ENCODE peak calls at places on chromosomes 3 and 15, in five cellular contexts. One of them, this sample, is unnamed.

GRCh38 chr3:186532641-186533072 is 11.5 kb downstream of the CRYGS start:
- DNase-seq in GM19239: no peak
- DNase-seq in GM03348: no peak
- DNase-seq in spleen: no peak
- DNase-seq in cerebellar cortex: no peak
- DNase-seq in this sample: no peak

GRCh38 chr15:74907277-74907870 is 723 bp upstream of the FAM219B start:
- DNase-seq in GM03348: no peak
- DNase-seq in spleen: peak; percentile 44
- DNase-seq in GM19239: no peak
- DNase-seq in cerebellar cortex: peak; percentile 52
- DNase-seq in this sample: no peak

GRCh38 chr3:25035511-25035910 is 392.6 kb upstream of the RARB start:
- DNase-seq in GM19239: no peak
- DNase-seq in spleen: no peak
- DNase-seq in GM03348: no peak
- DNase-seq in cerebellar cortex: no peak
- DNase-seq in this sample: no peak

GRCh38 chr3:46662771-46663551 is 30.5 kb downstream of the ALS2CL start:
- DNase-seq in GM19239: no peak
- DNase-seq in GM03348: peak; percentile 68
- DNase-seq in spleen: no peak
- DNase-seq in cerebellar cortex: no peak
- DNase-seq in this sample: no peak

GRCh38 chr3:141901914-141902313 is 25.5 kb downstream of the ATP1B3 start:
- DNase-seq in GM03348: no peak
- DNase-seq in cerebellar cortex: no peak
- DNase-seq in GM19239: no peak
- DNase-seq in spleen: no peak
- DNase-seq in this sample: no peak

GRCh38 chr15:28017423-28017924 is 81.6 kb downstream of the OCA2 start:
- DNase-seq in GM19239: no peak
- DNase-seq in cerebellar cortex: peak; percentile 48
- DNase-seq in GM03348: no peak
- DNase-seq in spleen: no peak
- DNase-seq in this sample: no peak

GRCh38 chr3:99795573-99795972 is 22.1 kb upstream of the CMSS1 start:
- DNase-seq in cerebellar cortex: no peak
- DNase-seq in GM03348: no peak
- DNase-seq in spleen: no peak
- DNase-seq in GM19239: no peak
- DNase-seq in this sample: no peak

GRCh38 chr15:72824112-72824511 is 40.6 kb upstream of the ADPGK start:
- DNase-seq in GM03348: no peak
- DNase-seq in GM19239: no peak
- DNase-seq in cerebellar cortex: no peak
- DNase-seq in spleen: no peak
- DNase-seq in this sample: no peak

GRCh38 chr15:85702321-85703230 is 92.1 kb downstream of the KLHL25 start:
- DNase-seq in GM19239: no peak
- DNase-seq in spleen: no peak
- DNase-seq in GM03348: peak; percentile 11
- DNase-seq in cerebellar cortex: no peak
- DNase-seq in this sample: no peak

GRCh38 chr3:111733154-111733553 is 125.9 kb upstream of the PHLDB2 start:
- DNase-seq in GM03348: no peak
- DNase-seq in cerebellar cortex: no peak
- DNase-seq in GM19239: no peak
- DNase-seq in spleen: no peak
- DNase-seq in this sample: no peak

GRCh38 chr3:44444896-44445691 is 32.4 kb downstream of the ZNF445 start:
- DNase-seq in cerebellar cortex: no peak
- DNase-seq in spleen: no peak
- DNase-seq in GM03348: no peak
- DNase-seq in GM19239: no peak
- DNase-seq in this sample: no peak

GRCh38 chr3:23183731-23184130 is 19.4 kb upstream of the UBE2E2 start:
- DNase-seq in cerebellar cortex: peak; percentile 62
- DNase-seq in GM19239: no peak
- DNase-seq in GM03348: peak; percentile 65
- DNase-seq in spleen: no peak
- DNase-seq in this sample: no peak

GRCh38 chr3:133821767-133822638 is 16.4 kb downstream of the SRPRB start:
- DNase-seq in cerebellar cortex: no peak
- DNase-seq in spleen: no peak
- DNase-seq in GM19239: no peak
- DNase-seq in GM03348: peak; percentile 68
- DNase-seq in this sample: no peak

GRCh38 chr15:66986951-66987350 is 78.5 kb upstream of the SMAD3 start:
- DNase-seq in GM19239: no peak
- DNase-seq in GM03348: no peak
- DNase-seq in cerebellar cortex: no peak
- DNase-seq in spleen: no peak
- DNase-seq in this sample: no peak

GRCh38 chr3:48405343-48405881 is 24.5 kb downstream of the PLXNB1 start:
- DNase-seq in GM19239: no peak
- DNase-seq in GM03348: no peak
- DNase-seq in spleen: peak; percentile 64
- DNase-seq in cerebellar cortex: no peak
- DNase-seq in this sample: no peak

GRCh38 chr3:81540787-81541186 is 220.7 kb downstream of the GBE1 start:
- DNase-seq in cerebellar cortex: no peak
- DNase-seq in GM19239: no peak
- DNase-seq in spleen: no peak
- DNase-seq in GM03348: no peak
- DNase-seq in this sample: no peak

GRCh38 chr3:178795349-178795748 is 259.1 kb downstream of the KCNMB2 start:
- DNase-seq in GM19239: no peak
- DNase-seq in spleen: no peak
- DNase-seq in cerebellar cortex: no peak
- DNase-seq in GM03348: no peak
- DNase-seq in this sample: no peak

GRCh38 chr3:30421261-30421660 is 185.1 kb upstream of the TGFBR2 start:
- DNase-seq in cerebellar cortex: no peak
- DNase-seq in GM19239: no peak
- DNase-seq in GM03348: peak; percentile 36
- DNase-seq in spleen: no peak
- DNase-seq in this sample: no peak

GRCh38 chr3:8938021-8938420 is 25.3 kb downstream of the RAD18 start:
- DNase-seq in GM19239: no peak
- DNase-seq in spleen: no peak
- DNase-seq in GM03348: peak; percentile 18
- DNase-seq in cerebellar cortex: peak; percentile 20
- DNase-seq in this sample: no peak

GRCh38 chr3:67381667-67382272 is 272.6 kb downstream of the SUCLG2 start:
- DNase-seq in GM19239: no peak
- DNase-seq in cerebellar cortex: no peak
- DNase-seq in GM03348: peak; percentile 52
- DNase-seq in spleen: no peak
- DNase-seq in this sample: no peak

GRCh38 chr3:28595364-28595763 is 246.7 kb upstream of the AZI2 start:
- DNase-seq in spleen: no peak
- DNase-seq in cerebellar cortex: no peak
- DNase-seq in GM19239: no peak
- DNase-seq in GM03348: no peak
- DNase-seq in this sample: no peak